ENCODE peak calls at places on chromosomes 6 and 20, in seven cellular contexts. One of them, this sample, is unnamed.

GRCh38 chr20:51424270-51425041 is 118.1 kb downstream of the NFATC2 start:
- DNase-seq in T-helper 9 cell: no peak
- DNase-seq in dermis microvascular lymphatic vessel endothelial cell: no peak
- DNase-seq in SK-MEL-5: no peak
- DNase-seq in NCI-H774: no peak
- DNase-seq in stimulated activated CD8-positive, alpha-beta memory T cell treated with anti-CD3 and anti-CD28 coated beads, Interleukin-7, amount 100 ng/mL, for 24 hours: no peak
- DNase-seq in ACHN: no peak
- DNase-seq in this sample: no peak

GRCh38 chr6:788058-788457 is 95.1 kb upstream of the EXOC2 start:
- DNase-seq in NCI-H774: no peak
- DNase-seq in T-helper 9 cell: no peak
- DNase-seq in SK-MEL-5: no peak
- DNase-seq in stimulated activated CD8-positive, alpha-beta memory T cell treated with anti-CD3 and anti-CD28 coated beads, Interleukin-7, amount 100 ng/mL, for 24 hours: no peak
- DNase-seq in dermis microvascular lymphatic vessel endothelial cell: no peak
- DNase-seq in ACHN: no peak
- DNase-seq in this sample: no peak

GRCh38 chr6:25279748-25280616 is 808 bp downstream of the CARMIL1 start:
- DNase-seq in NCI-H774: no peak
- DNase-seq in dermis microvascular lymphatic vessel endothelial cell: no peak
- DNase-seq in stimulated activated CD8-positive, alpha-beta memory T cell treated with anti-CD3 and anti-CD28 coated beads, Interleukin-7, amount 100 ng/mL, for 24 hours: no peak
- DNase-seq in T-helper 9 cell: no peak
- DNase-seq in SK-MEL-5: peak
- DNase-seq in ACHN: peak
- DNase-seq in this sample: no peak

GRCh38 chr6:17865243-17865642 is 122.2 kb downstream of the KIF13A start:
- DNase-seq in ACHN: peak
- DNase-seq in SK-MEL-5: no peak
- DNase-seq in NCI-H774: no peak
- DNase-seq in T-helper 9 cell: no peak
- DNase-seq in stimulated activated CD8-positive, alpha-beta memory T cell treated with anti-CD3 and anti-CD28 coated beads, Interleukin-7, amount 100 ng/mL, for 24 hours: no peak
- DNase-seq in dermis microvascular lymphatic vessel endothelial cell: peak
- DNase-seq in this sample: no peak

GRCh38 chr6:73209117-73209516 is 16.2 kb downstream of the KHDC1L start:
- DNase-seq in ACHN: no peak
- DNase-seq in NCI-H774: no peak
- DNase-seq in T-helper 9 cell: no peak
- DNase-seq in stimulated activated CD8-positive, alpha-beta memory T cell treated with anti-CD3 and anti-CD28 coated beads, Interleukin-7, amount 100 ng/mL, for 24 hours: no peak
- DNase-seq in dermis microvascular lymphatic vessel endothelial cell: no peak
- DNase-seq in SK-MEL-5: no peak
- DNase-seq in this sample: no peak

GRCh38 chr6:118083711-118084110 is 176.6 kb downstream of the SLC35F1 start:
- DNase-seq in ACHN: no peak
- DNase-seq in stimulated activated CD8-positive, alpha-beta memory T cell treated with anti-CD3 and anti-CD28 coated beads, Interleukin-7, amount 100 ng/mL, for 24 hours: no peak
- DNase-seq in SK-MEL-5: no peak
- DNase-seq in T-helper 9 cell: no peak
- DNase-seq in dermis microvascular lymphatic vessel endothelial cell: no peak
- DNase-seq in NCI-H774: no peak
- DNase-seq in this sample: no peak

GRCh38 chr20:31595654-31596411 is 9.3 kb upstream of the ID1 start:
- DNase-seq in ACHN: no peak
- DNase-seq in dermis microvascular lymphatic vessel endothelial cell: peak
- DNase-seq in NCI-H774: peak
- DNase-seq in T-helper 9 cell: no peak
- DNase-seq in SK-MEL-5: peak
- DNase-seq in stimulated activated CD8-positive, alpha-beta memory T cell treated with anti-CD3 and anti-CD28 coated beads, Interleukin-7, amount 100 ng/mL, for 24 hours: no peak
- DNase-seq in this sample: peak

GRCh38 chr6:53796791-53797190 is 2.0 kb downstream of the LRRC1 start:
- DNase-seq in SK-MEL-5: peak
- DNase-seq in ACHN: no peak
- DNase-seq in dermis microvascular lymphatic vessel endothelial cell: peak
- DNase-seq in stimulated activated CD8-positive, alpha-beta memory T cell treated with anti-CD3 and anti-CD28 coated beads, Interleukin-7, amount 100 ng/mL, for 24 hours: no peak
- DNase-seq in T-helper 9 cell: no peak
- DNase-seq in NCI-H774: no peak
- DNase-seq in this sample: no peak

GRCh38 chr6:90691823-90692222 is 105.0 kb upstream of the MAP3K7 start:
- DNase-seq in T-helper 9 cell: no peak
- DNase-seq in ACHN: no peak
- DNase-seq in stimulated activated CD8-positive, alpha-beta memory T cell treated with anti-CD3 and anti-CD28 coated beads, Interleukin-7, amount 100 ng/mL, for 24 hours: no peak
- DNase-seq in NCI-H774: no peak
- DNase-seq in SK-MEL-5: peak
- DNase-seq in dermis microvascular lymphatic vessel endothelial cell: no peak
- DNase-seq in this sample: no peak

GRCh38 chr6:132819405-132820145 is 5.2 kb downstream of the RPS12 start:
- DNase-seq in SK-MEL-5: peak
- DNase-seq in ACHN: no peak
- DNase-seq in NCI-H774: no peak
- DNase-seq in T-helper 9 cell: no peak
- DNase-seq in stimulated activated CD8-positive, alpha-beta memory T cell treated with anti-CD3 and anti-CD28 coated beads, Interleukin-7, amount 100 ng/mL, for 24 hours: no peak
- DNase-seq in dermis microvascular lymphatic vessel endothelial cell: no peak
- DNase-seq in this sample: no peak

GRCh38 chr6:11804135-11804534 is 25.5 kb upstream of the ADTRP start:
- DNase-seq in SK-MEL-5: no peak
- DNase-seq in T-helper 9 cell: no peak
- DNase-seq in ACHN: no peak
- DNase-seq in dermis microvascular lymphatic vessel endothelial cell: no peak
- DNase-seq in NCI-H774: no peak
- DNase-seq in stimulated activated CD8-positive, alpha-beta memory T cell treated with anti-CD3 and anti-CD28 coated beads, Interleukin-7, amount 100 ng/mL, for 24 hours: no peak
- DNase-seq in this sample: no peak

GRCh38 chr20:8373579-8373978 is 241.5 kb downstream of the PLCB1 start:
- DNase-seq in SK-MEL-5: no peak
- DNase-seq in T-helper 9 cell: no peak
- DNase-seq in stimulated activated CD8-positive, alpha-beta memory T cell treated with anti-CD3 and anti-CD28 coated beads, Interleukin-7, amount 100 ng/mL, for 24 hours: no peak
- DNase-seq in ACHN: no peak
- DNase-seq in NCI-H774: no peak
- DNase-seq in dermis microvascular lymphatic vessel endothelial cell: no peak
- DNase-seq in this sample: no peak

GRCh38 chr20:62018437-62019143 is 47.1 kb downstream of the TAF4 start:
- DNase-seq in stimulated activated CD8-positive, alpha-beta memory T cell treated with anti-CD3 and anti-CD28 coated beads, Interleukin-7, amount 100 ng/mL, for 24 hours: no peak
- DNase-seq in SK-MEL-5: no peak
- DNase-seq in NCI-H774: no peak
- DNase-seq in T-helper 9 cell: no peak
- DNase-seq in dermis microvascular lymphatic vessel endothelial cell: no peak
- DNase-seq in ACHN: no peak
- DNase-seq in this sample: no peak

GRCh38 chr6:22062807-22063408 is 233.9 kb downstream of the PRL start:
- DNase-seq in ACHN: no peak
- DNase-seq in T-helper 9 cell: no peak
- DNase-seq in stimulated activated CD8-positive, alpha-beta memory T cell treated with anti-CD3 and anti-CD28 coated beads, Interleukin-7, amount 100 ng/mL, for 24 hours: no peak
- DNase-seq in SK-MEL-5: no peak
- DNase-seq in dermis microvascular lymphatic vessel endothelial cell: peak
- DNase-seq in NCI-H774: no peak
- DNase-seq in this sample: no peak

GRCh38 chr6:3328145-3328544 is 69.4 kb downstream of the PSMG4 start:
- DNase-seq in NCI-H774: no peak
- DNase-seq in SK-MEL-5: peak
- DNase-seq in T-helper 9 cell: no peak
- DNase-seq in dermis microvascular lymphatic vessel endothelial cell: no peak
- DNase-seq in ACHN: no peak
- DNase-seq in stimulated activated CD8-positive, alpha-beta memory T cell treated with anti-CD3 and anti-CD28 coated beads, Interleukin-7, amount 100 ng/mL, for 24 hours: no peak
- DNase-seq in this sample: peak

GRCh38 chr6:32244270-32244669 is 20.4 kb upstream of the NOTCH4 start:
- DNase-seq in stimulated activated CD8-positive, alpha-beta memory T cell treated with anti-CD3 and anti-CD28 coated beads, Interleukin-7, amount 100 ng/mL, for 24 hours: no peak
- DNase-seq in T-helper 9 cell: no peak
- DNase-seq in SK-MEL-5: no peak
- DNase-seq in dermis microvascular lymphatic vessel endothelial cell: no peak
- DNase-seq in ACHN: no peak
- DNase-seq in NCI-H774: no peak
- DNase-seq in this sample: no peak

GRCh38 chr6:30612213-30612612 is 4.8 kb downstream of the PPP1R10 start:
- DNase-seq in ACHN: no peak
- DNase-seq in SK-MEL-5: peak
- DNase-seq in T-helper 9 cell: no peak
- DNase-seq in NCI-H774: no peak
- DNase-seq in stimulated activated CD8-positive, alpha-beta memory T cell treated with anti-CD3 and anti-CD28 coated beads, Interleukin-7, amount 100 ng/mL, for 24 hours: no peak
- DNase-seq in dermis microvascular lymphatic vessel endothelial cell: peak
- DNase-seq in this sample: no peak

GRCh38 chr6:10316327-10316726 is 98.5 kb downstream of the TFAP2A start:
- DNase-seq in ACHN: no peak
- DNase-seq in stimulated activated CD8-positive, alpha-beta memory T cell treated with anti-CD3 and anti-CD28 coated beads, Interleukin-7, amount 100 ng/mL, for 24 hours: no peak
- DNase-seq in T-helper 9 cell: no peak
- DNase-seq in dermis microvascular lymphatic vessel endothelial cell: no peak
- DNase-seq in NCI-H774: no peak
- DNase-seq in SK-MEL-5: peak
- DNase-seq in this sample: no peak

GRCh38 chr6:52544325-52545022 is 32.4 kb downstream of the TRAM2 start:
- DNase-seq in ACHN: no peak
- DNase-seq in dermis microvascular lymphatic vessel endothelial cell: peak
- DNase-seq in NCI-H774: no peak
- DNase-seq in T-helper 9 cell: no peak
- DNase-seq in stimulated activated CD8-positive, alpha-beta memory T cell treated with anti-CD3 and anti-CD28 coated beads, Interleukin-7, amount 100 ng/mL, for 24 hours: no peak
- DNase-seq in SK-MEL-5: no peak
- DNase-seq in this sample: no peak

GRCh38 chr20:52017669-52018317 is 173.8 kb downstream of the ZFP64 start:
- DNase-seq in NCI-H774: no peak
- DNase-seq in stimulated activated CD8-positive, alpha-beta memory T cell treated with anti-CD3 and anti-CD28 coated beads, Interleukin-7, amount 100 ng/mL, for 24 hours: no peak
- DNase-seq in SK-MEL-5: no peak
- DNase-seq in ACHN: no peak
- DNase-seq in dermis microvascular lymphatic vessel endothelial cell: no peak
- DNase-seq in T-helper 9 cell: no peak
- DNase-seq in this sample: no peak

GRCh38 chr6:15025416-15025815 is 220.5 kb upstream of the JARID2 start:
- DNase-seq in NCI-H774: no peak
- DNase-seq in T-helper 9 cell: no peak
- DNase-seq in dermis microvascular lymphatic vessel endothelial cell: no peak
- DNase-seq in SK-MEL-5: no peak
- DNase-seq in ACHN: no peak
- DNase-seq in stimulated activated CD8-positive, alpha-beta memory T cell treated with anti-CD3 and anti-CD28 coated beads, Interleukin-7, amount 100 ng/mL, for 24 hours: no peak
- DNase-seq in this sample: no peak

GRCh38 chr6:6781172-6781876 is 192.8 kb downstream of the LY86 start:
- DNase-seq in T-helper 9 cell: no peak
- DNase-seq in stimulated activated CD8-positive, alpha-beta memory T cell treated with anti-CD3 and anti-CD28 coated beads, Interleukin-7, amount 100 ng/mL, for 24 hours: no peak
- DNase-seq in SK-MEL-5: peak
- DNase-seq in dermis microvascular lymphatic vessel endothelial cell: no peak
- DNase-seq in ACHN: peak
- DNase-seq in NCI-H774: no peak
- DNase-seq in this sample: no peak

GRCh38 chr6:37602360-37602759 is 95.3 kb downstream of the MDGA1 start:
- DNase-seq in T-helper 9 cell: no peak
- DNase-seq in NCI-H774: no peak
- DNase-seq in stimulated activated CD8-positive, alpha-beta memory T cell treated with anti-CD3 and anti-CD28 coated beads, Interleukin-7, amount 100 ng/mL, for 24 hours: no peak
- DNase-seq in SK-MEL-5: no peak
- DNase-seq in dermis microvascular lymphatic vessel endothelial cell: no peak
- DNase-seq in ACHN: no peak
- DNase-seq in this sample: no peak

GRCh38 chr6:45786243-45786795 is 229.3 kb downstream of the CLIC5 start:
- DNase-seq in dermis microvascular lymphatic vessel endothelial cell: no peak
- DNase-seq in NCI-H774: peak
- DNase-seq in SK-MEL-5: no peak
- DNase-seq in ACHN: no peak
- DNase-seq in T-helper 9 cell: no peak
- DNase-seq in stimulated activated CD8-positive, alpha-beta memory T cell treated with anti-CD3 and anti-CD28 coated beads, Interleukin-7, amount 100 ng/mL, for 24 hours: no peak
- DNase-seq in this sample: no peak

GRCh38 chr6:116462516-116462915 is 1.3 kb downstream of the CALHM6 start:
- DNase-seq in ACHN: no peak
- DNase-seq in T-helper 9 cell: no peak
- DNase-seq in dermis microvascular lymphatic vessel endothelial cell: no peak
- DNase-seq in SK-MEL-5: no peak
- DNase-seq in NCI-H774: no peak
- DNase-seq in stimulated activated CD8-positive, alpha-beta memory T cell treated with anti-CD3 and anti-CD28 coated beads, Interleukin-7, amount 100 ng/mL, for 24 hours: no peak
- DNase-seq in this sample: no peak

GRCh38 chr6:47094351-47094925 is 52.3 kb upstream of the ADGRF1 start:
- DNase-seq in NCI-H774: no peak
- DNase-seq in SK-MEL-5: peak
- DNase-seq in T-helper 9 cell: no peak
- DNase-seq in dermis microvascular lymphatic vessel endothelial cell: peak
- DNase-seq in stimulated activated CD8-positive, alpha-beta memory T cell treated with anti-CD3 and anti-CD28 coated beads, Interleukin-7, amount 100 ng/mL, for 24 hours: no peak
- DNase-seq in ACHN: no peak
- DNase-seq in this sample: no peak

GRCh38 chr20:5474646-5475550 is 158.1 kb upstream of the PROKR2 start:
- DNase-seq in NCI-H774: no peak
- DNase-seq in T-helper 9 cell: no peak
- DNase-seq in stimulated activated CD8-positive, alpha-beta memory T cell treated with anti-CD3 and anti-CD28 coated beads, Interleukin-7, amount 100 ng/mL, for 24 hours: no peak
- DNase-seq in SK-MEL-5: no peak
- DNase-seq in dermis microvascular lymphatic vessel endothelial cell: no peak
- DNase-seq in ACHN: no peak
- DNase-seq in this sample: no peak

GRCh38 chr6:140623498-140623897 is 1249.0 kb upstream of the CITED2 start:
- DNase-seq in T-helper 9 cell: no peak
- DNase-seq in NCI-H774: no peak
- DNase-seq in SK-MEL-5: no peak
- DNase-seq in dermis microvascular lymphatic vessel endothelial cell: peak
- DNase-seq in stimulated activated CD8-positive, alpha-beta memory T cell treated with anti-CD3 and anti-CD28 coated beads, Interleukin-7, amount 100 ng/mL, for 24 hours: no peak
- DNase-seq in ACHN: peak
- DNase-seq in this sample: no peak

GRCh38 chr6:40349566-40350192 is 237.5 kb downstream of the LRFN2 start:
- DNase-seq in stimulated activated CD8-positive, alpha-beta memory T cell treated with anti-CD3 and anti-CD28 coated beads, Interleukin-7, amount 100 ng/mL, for 24 hours: no peak
- DNase-seq in SK-MEL-5: no peak
- DNase-seq in T-helper 9 cell: no peak
- DNase-seq in ACHN: no peak
- DNase-seq in dermis microvascular lymphatic vessel endothelial cell: no peak
- DNase-seq in NCI-H774: no peak
- DNase-seq in this sample: no peak

GRCh38 chr20:23160536-23161243 is 74.6 kb upstream of the CD93 start:
- DNase-seq in stimulated activated CD8-positive, alpha-beta memory T cell treated with anti-CD3 and anti-CD28 coated beads, Interleukin-7, amount 100 ng/mL, for 24 hours: no peak
- DNase-seq in dermis microvascular lymphatic vessel endothelial cell: no peak
- DNase-seq in ACHN: no peak
- DNase-seq in T-helper 9 cell: no peak
- DNase-seq in NCI-H774: no peak
- DNase-seq in SK-MEL-5: no peak
- DNase-seq in this sample: no peak

GRCh38 chr6:141451508-141452353 is 681.0 kb upstream of the GJE1 start:
- DNase-seq in ACHN: peak
- DNase-seq in T-helper 9 cell: no peak
- DNase-seq in NCI-H774: no peak
- DNase-seq in dermis microvascular lymphatic vessel endothelial cell: peak
- DNase-seq in stimulated activated CD8-positive, alpha-beta memory T cell treated with anti-CD3 and anti-CD28 coated beads, Interleukin-7, amount 100 ng/mL, for 24 hours: no peak
- DNase-seq in SK-MEL-5: no peak
- DNase-seq in this sample: no peak

GRCh38 chr20:20621191-20621590 is 91.3 kb downstream of the RALGAPA2 start:
- DNase-seq in stimulated activated CD8-positive, alpha-beta memory T cell treated with anti-CD3 and anti-CD28 coated beads, Interleukin-7, amount 100 ng/mL, for 24 hours: no peak
- DNase-seq in SK-MEL-5: no peak
- DNase-seq in NCI-H774: no peak
- DNase-seq in T-helper 9 cell: no peak
- DNase-seq in ACHN: no peak
- DNase-seq in dermis microvascular lymphatic vessel endothelial cell: no peak
- DNase-seq in this sample: no peak

GRCh38 chr6:97405818-97406409 is 122.9 kb upstream of the MMS22L start:
- DNase-seq in ACHN: no peak
- DNase-seq in stimulated activated CD8-positive, alpha-beta memory T cell treated with anti-CD3 and anti-CD28 coated beads, Interleukin-7, amount 100 ng/mL, for 24 hours: no peak
- DNase-seq in T-helper 9 cell: no peak
- DNase-seq in SK-MEL-5: no peak
- DNase-seq in dermis microvascular lymphatic vessel endothelial cell: no peak
- DNase-seq in NCI-H774: no peak
- DNase-seq in this sample: no peak

GRCh38 chr20:31781945-31782344 is 37.2 kb upstream of the MYLK2 start:
- DNase-seq in NCI-H774: no peak
- DNase-seq in stimulated activated CD8-positive, alpha-beta memory T cell treated with anti-CD3 and anti-CD28 coated beads, Interleukin-7, amount 100 ng/mL, for 24 hours: no peak
- DNase-seq in T-helper 9 cell: no peak
- DNase-seq in ACHN: no peak
- DNase-seq in dermis microvascular lymphatic vessel endothelial cell: no peak
- DNase-seq in SK-MEL-5: no peak
- DNase-seq in this sample: no peak

GRCh38 chr6:106789436-106790145 is 160.2 kb downstream of the QRSL1 start:
- DNase-seq in dermis microvascular lymphatic vessel endothelial cell: no peak
- DNase-seq in NCI-H774: no peak
- DNase-seq in ACHN: no peak
- DNase-seq in stimulated activated CD8-positive, alpha-beta memory T cell treated with anti-CD3 and anti-CD28 coated beads, Interleukin-7, amount 100 ng/mL, for 24 hours: no peak
- DNase-seq in SK-MEL-5: no peak
- DNase-seq in T-helper 9 cell: no peak
- DNase-seq in this sample: no peak

GRCh38 chr20:1888796-1889463 is 6.3 kb upstream of the SIRPA start:
- DNase-seq in NCI-H774: no peak
- DNase-seq in ACHN: no peak
- DNase-seq in stimulated activated CD8-positive, alpha-beta memory T cell treated with anti-CD3 and anti-CD28 coated beads, Interleukin-7, amount 100 ng/mL, for 24 hours: no peak
- DNase-seq in dermis microvascular lymphatic vessel endothelial cell: no peak
- DNase-seq in T-helper 9 cell: no peak
- DNase-seq in SK-MEL-5: peak
- DNase-seq in this sample: peak